ENCODE peak calls at places on chromosome 15, in six cellular contexts. H is spleen, C is SK-N-SH, A is sigmoid colon, K is GM12864, U is fibroblast of lung. W is an unnamed sample.

GRCh38 chr15:64897345-64897985 is 14.2 kb upstream of the ANKDD1A start:
- DNase-seq in H (peak; percentile 91), C (no peak), A (peak; percentile 78), K (no peak), U (peak; percentile 65), W (peak; percentile 58)

GRCh38 chr15:92123848-92124631 is 269.6 kb upstream of the ST8SIA2 start:
- DNase-seq in H (no peak), C (no peak), A (peak; percentile 45), K (no peak), U (no peak), W (no peak)

GRCh38 chr15:90889736-90890456 is 5.6 kb downstream of the FES start:
- DNase-seq in H (peak; percentile 74), C (no peak), A (peak; percentile 60), K (no peak), U (no peak), W (no peak)

GRCh38 chr15:28105793-28106192 is 6.7 kb upstream of the OCA2 start:
- DNase-seq in H (no peak), C (no peak), A (peak; percentile 20), K (no peak), U (no peak), W (no peak)

GRCh38 chr15:57391537-57391936 is 15.2 kb downstream of the CGNL1 start:
- DNase-seq in H (no peak), C (no peak), A (no peak), K (no peak), U (no peak), W (no peak)

GRCh38 chr15:49908571-49909295 is 210.3 kb downstream of the ATP8B4 start:
- DNase-seq in H (no peak), C (no peak), A (no peak), K (no peak), U (no peak), W (no peak)

GRCh38 chr15:63764912-63765311 is 68.8 kb downstream of the HERC1 start:
- DNase-seq in H (no peak), C (no peak), A (no peak), K (no peak), U (no peak), W (no peak)

GRCh38 chr15:88814393-88814792 is 11.2 kb downstream of the ACAN start:
- DNase-seq in H (no peak), C (peak; percentile 38), A (no peak), K (no peak), U (no peak), W (no peak)

GRCh38 chr15:31080618-31081017 is 20.9 kb downstream of the TRPM1 start:
- DNase-seq in H (no peak), C (peak; percentile 79), A (peak; percentile 73), K (no peak), U (no peak), W (peak; percentile 46)

GRCh38 chr15:63476229-63476632 is 28.2 kb upstream of the USP3 start:
- DNase-seq in H (no peak), C (no peak), A (no peak), K (no peak), U (peak; percentile 99), W (peak; percentile 98)

DNA sequence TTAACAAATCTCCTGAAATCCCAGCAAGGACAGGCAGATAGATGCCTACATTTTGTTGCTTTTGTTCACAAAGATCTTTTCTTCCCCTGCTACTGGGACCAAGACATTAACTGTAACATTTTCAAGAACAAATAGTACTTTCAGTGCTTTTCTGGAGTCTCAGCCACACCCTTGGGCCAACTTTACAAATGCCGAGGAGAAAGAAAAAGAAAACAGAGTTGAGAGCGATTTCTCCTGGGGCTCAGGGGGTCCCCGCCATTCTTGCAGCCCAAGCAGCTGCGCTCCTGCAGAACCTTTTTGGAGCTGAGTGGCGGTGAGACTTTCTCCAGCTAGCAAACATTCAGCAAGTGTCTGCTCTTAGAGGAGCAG is 18.8 kb downstream of the EID1 start:
- DNase-seq in H (no peak), C (no peak), A (no peak), K (no peak), U (no peak), W (no peak)
- H3K4me3 ChIP-seq in H (no peak overlapping the region), C (no peak overlapping the region), A (peak overlapping the region; percentile 16), K (no peak overlapping the region), U (peak overlapping the region; percentile 21), W (peak overlapping the region; percentile 39)

GRCh38 chr15:26095710-26096330 is 232.7 kb upstream of the ATP10A start:
- DNase-seq in H (no peak), C (no peak), A (no peak), K (no peak), U (no peak), W (no peak)
- TF ChIP-seq CTCF in H (no peak), C (peak; percentile 17), A (no peak), K (peak; percentile 4), U (no peak), W (peak; percentile 31)

GRCh38 chr15:78321041-78321570 is 19.0 kb upstream of the CRABP1 start:
- DNase-seq in H (peak; percentile 41), C (no peak), A (no peak), K (no peak), U (no peak), W (no peak)

GRCh38 chr15:78323693-78324092 is 16.5 kb upstream of the CRABP1 start:
- DNase-seq in H (peak; percentile 47), C (no peak), A (no peak), K (no peak), U (no peak), W (no peak)

GRCh38 chr15:78322724-78323395 is 17.3 kb upstream of the CRABP1 start:
- DNase-seq in H (peak; percentile 28), C (no peak), A (no peak), K (no peak), U (no peak), W (no peak)

GRCh38 chr15:78321786-78322185 is 18.4 kb upstream of the CRABP1 start:
- DNase-seq in H (peak; percentile 58), C (peak; percentile 44), A (no peak), K (no peak), U (no peak), W (no peak)

DNA sequence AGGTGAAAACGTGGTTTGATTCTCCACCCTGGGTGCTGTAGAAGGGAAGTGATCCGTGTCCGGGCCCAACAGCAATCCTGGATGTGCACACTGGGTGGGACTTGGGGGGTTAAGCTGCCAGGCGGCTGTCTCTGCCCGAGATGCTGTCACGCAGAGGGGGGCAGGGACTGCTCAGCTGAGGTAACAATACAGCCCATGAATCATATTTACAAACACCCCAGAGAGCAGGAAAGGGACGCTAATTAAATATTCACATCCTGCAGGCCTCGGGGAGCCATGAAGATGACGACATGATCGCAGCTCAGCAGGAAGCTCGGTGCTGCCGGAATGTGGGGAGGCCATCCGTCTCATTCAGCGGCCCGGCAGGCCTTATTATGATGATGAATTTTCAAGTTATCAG is 17.9 kb upstream of the CRABP1 start:
- DNase-seq in H (peak; percentile 64), C (peak; percentile 81), A (no peak), K (no peak), U (peak; percentile 80), W (no peak)
- H3K4me3 ChIP-seq in H (no peak overlapping the region), C (no peak overlapping the region), A (no peak overlapping the region), K (no peak overlapping the region), U (no peak overlapping the region), W (no peak overlapping the region)

DNA sequence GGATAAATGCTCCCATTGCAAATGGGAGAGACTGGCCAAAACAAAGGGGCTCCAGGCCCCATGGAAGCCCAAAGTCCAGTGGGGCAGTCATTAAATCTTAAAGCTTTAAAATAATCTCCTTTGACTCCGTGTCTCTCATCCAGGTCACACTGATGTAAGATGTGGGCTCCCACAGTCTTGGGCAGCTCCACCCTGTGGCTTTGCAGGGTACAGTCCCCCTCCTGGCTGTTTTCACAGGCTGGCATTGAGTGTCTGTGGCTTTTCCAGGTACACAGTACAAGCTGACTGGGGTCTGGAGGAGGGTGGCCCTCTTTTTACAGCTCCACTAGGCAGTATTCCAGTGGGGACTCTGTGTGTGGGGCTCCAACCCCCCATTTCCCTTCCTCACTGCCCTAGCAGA is 45.9 kb downstream of the NIPA2 start:
- DNase-seq in H (no peak), C (no peak), A (no peak), K (no peak), U (no peak), W (no peak)
- TF ChIP-seq CTCF in H (peak; percentile 20), C (peak; percentile 27), A (no peak), K (peak; percentile 36), U (no peak), W (no peak)

W was measured in fibroblast of the aortic adventitia.